ENCODE peak calls at places on chromosomes 6 and 20, in five cellular contexts. K, X, H, M and Y are unnamed samples.

GRCh38 chr20:46000571-46001145 is 8.1 kb upstream of the MMP9 start:
- DNase-seq in X (no peak), K (no peak), M (no peak), H (no peak), Y (no peak)

GRCh38 chr6:157034433-157035230 is 257.5 kb downstream of the ARID1B start:
- DNase-seq in X (peak; percentile 54), K (no peak), H (no peak), M (peak; percentile 51), Y (peak; percentile 55)

GRCh38 chr6:128632131-128632530 is 111.7 kb upstream of the PTPRK start:
- DNase-seq in K (no peak), X (peak; percentile 73), H (no peak), M (no peak), Y (no peak)

GRCh38 chr6:135983093-135983492 is 131.6 kb downstream of the PDE7B start:
- DNase-seq in X (no peak), K (no peak), M (no peak), H (no peak), Y (no peak)

GRCh38 chr6:136425793-136426192 is 124.4 kb downstream of the MAP7 start:
- DNase-seq in M (peak; percentile 23), X (no peak), H (no peak), K (no peak), Y (no peak)

GRCh38 chr6:158253248-158253647 is 59.0 kb upstream of the TULP4 start:
- DNase-seq in H (no peak), K (no peak), M (no peak), X (no peak), Y (no peak)

GRCh38 chr6:115393821-115394220 is 666.9 kb downstream of the FRK start:
- DNase-seq in K (no peak), X (no peak), M (no peak), H (no peak), Y (no peak)

GRCh38 chr6:134480593-134480992 is 162.7 kb upstream of the SGK1 start:
- DNase-seq in M (no peak), H (no peak), K (no peak), X (no peak), Y (no peak)

GRCh38 chr6:52557389-52558265 is 19.2 kb downstream of the TRAM2 start:
- DNase-seq in M (no peak), X (no peak), K (peak; percentile 58), H (no peak), Y (no peak)

GRCh38 chr6:3211681-3212080 is 15.8 kb downstream of the TUBB2B start:
- DNase-seq in H (no peak), M (no peak), X (no peak), K (no peak), Y (no peak)

GRCh38 chr6:45327956-45328522 is at the start of gene RUNX2:
- DNase-seq in X (no peak), H (no peak), K (no peak), M (no peak), Y (no peak)

GRCh38 chr6:8131265-8131897 is 29.0 kb upstream of the EEF1E1 start:
- DNase-seq in K (peak; percentile 78), M (peak; percentile 58), X (peak; percentile 77), H (no peak), Y (peak; percentile 58)

GRCh38 chr6:7238900-7239589 is 74.0 kb downstream of the SSR1 start:
- DNase-seq in X (peak; percentile 94), H (no peak), M (peak; percentile 87), K (peak; percentile 90), Y (peak; percentile 79)

GRCh38 chr6:142302427-142303190 is 802 bp downstream of the ADGRG6 start:
- DNase-seq in X (peak; percentile 55), K (peak; percentile 52), H (no peak), M (no peak), Y (no peak)

GRCh38 chr6:153790048-153790447 is 249.0 kb upstream of the OPRM1 start:
- DNase-seq in M (no peak), X (peak; percentile 49), K (no peak), H (no peak), Y (peak; percentile 20)

GRCh38 chr20:4633780-4634179 is 87.9 kb upstream of the PRND start:
- DNase-seq in K (no peak), H (no peak), M (no peak), X (no peak), Y (no peak)

GRCh38 chr20:47241345-47241781 is 115.1 kb downstream of the ZMYND8 start:
- DNase-seq in X (no peak), H (no peak), M (no peak), K (no peak), Y (no peak)

GRCh38 chr6:152380351-152380767 is 256.8 kb downstream of the SYNE1 start:
- DNase-seq in H (no peak), X (peak; percentile 9), K (no peak), M (no peak), Y (peak; percentile 16)

GRCh38 chr6:137975058-137975940 is 108.2 kb downstream of the TNFAIP3 start:
- DNase-seq in M (no peak), H (peak; percentile 53), X (peak; percentile 23), K (no peak), Y (no peak)

GRCh38 chr20:35952480-35953410 is 1.6 kb downstream of the SCAND1 start:
- DNase-seq in K (no peak), H (no peak), X (peak; percentile 66), M (no peak), Y (no peak)

GRCh38 chr6:14502551-14502950 is 385.0 kb downstream of the CD83 start:
- DNase-seq in M (no peak), X (no peak), H (no peak), K (no peak), Y (no peak)

GRCh38 chr6:138031417-138031816 is 75.8 kb downstream of the PERP start:
- DNase-seq in H (no peak), K (no peak), M (no peak), X (no peak), Y (no peak)

DNA sequence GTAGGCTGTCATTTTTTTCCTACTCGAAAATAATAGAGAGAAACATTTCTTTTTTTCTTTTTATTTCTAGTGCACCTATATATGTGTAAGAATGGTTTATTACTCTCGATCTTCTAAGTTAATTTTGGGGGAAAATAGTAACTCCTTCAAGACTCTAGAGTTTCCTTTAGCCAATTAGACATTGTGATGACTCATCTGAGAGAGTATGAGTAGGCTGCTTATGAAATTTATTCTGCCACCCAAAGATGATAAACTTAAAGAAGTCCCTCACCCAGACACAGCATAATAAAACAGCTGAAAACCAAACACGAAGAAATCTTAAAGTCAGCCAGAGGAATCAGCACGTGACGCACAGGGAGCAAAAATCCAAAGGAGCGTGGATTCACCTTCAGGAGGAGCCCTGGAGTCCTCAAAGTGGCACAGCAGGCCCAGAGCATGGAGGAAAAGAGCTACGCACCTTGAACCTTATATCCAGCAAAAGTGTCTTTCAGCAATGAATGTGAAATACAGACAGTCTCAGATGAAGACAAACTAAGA is 81.9 kb downstream of the ERMARD start:
- DNase-seq in X (no peak), K (no peak), M (no peak), H (no peak), Y (no peak)
- TF ChIP-seq RFX5 in X (no peak), K (no peak), M (no peak), H (no peak), Y (no peak)

DNA sequence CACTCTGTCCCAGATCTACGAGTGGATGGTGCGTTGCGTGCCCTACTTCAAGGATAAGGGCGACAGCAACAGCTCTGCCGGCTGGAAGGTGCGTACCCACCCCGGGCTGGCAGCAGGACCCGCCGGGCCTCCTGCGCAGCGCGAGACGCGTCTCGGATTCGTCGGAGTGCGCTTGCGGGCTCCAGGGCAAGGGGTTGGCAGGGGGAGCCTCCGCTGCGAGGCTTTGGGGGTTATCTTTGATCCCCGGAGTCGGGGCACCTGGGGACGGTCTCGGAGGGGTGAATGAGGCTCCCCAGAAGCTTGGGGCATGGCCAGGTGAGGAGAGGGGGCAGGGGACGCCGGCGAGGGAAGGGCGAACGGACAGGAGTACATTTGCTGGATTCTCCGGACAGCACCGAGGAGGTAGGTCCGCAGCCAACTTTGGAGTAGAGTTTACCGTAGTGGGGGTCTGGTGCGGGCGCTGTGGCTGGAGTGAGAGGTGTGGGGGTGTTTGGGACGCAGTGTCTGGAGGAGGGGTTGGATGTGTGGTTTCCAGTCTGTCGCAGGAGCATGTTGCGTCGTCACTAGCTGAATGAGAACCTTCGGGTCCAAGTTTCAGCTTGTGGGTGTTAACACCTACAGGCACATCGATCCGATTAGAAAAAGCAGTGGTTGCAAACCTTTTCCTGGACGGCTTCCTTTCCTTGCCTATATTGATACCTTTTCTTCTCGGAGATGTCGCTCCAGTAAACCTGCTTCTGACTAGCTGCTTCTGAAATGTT is 1.2 kb downstream of the FOXO3 start:
- DNase-seq in K (peak; percentile 72), M (no peak), X (peak; percentile 17), H (no peak), Y (peak; percentile 54)
- TF ChIP-seq JUND in K (no peak), M (no peak), X (no peak), H (no peak), Y (no peak)

DNA sequence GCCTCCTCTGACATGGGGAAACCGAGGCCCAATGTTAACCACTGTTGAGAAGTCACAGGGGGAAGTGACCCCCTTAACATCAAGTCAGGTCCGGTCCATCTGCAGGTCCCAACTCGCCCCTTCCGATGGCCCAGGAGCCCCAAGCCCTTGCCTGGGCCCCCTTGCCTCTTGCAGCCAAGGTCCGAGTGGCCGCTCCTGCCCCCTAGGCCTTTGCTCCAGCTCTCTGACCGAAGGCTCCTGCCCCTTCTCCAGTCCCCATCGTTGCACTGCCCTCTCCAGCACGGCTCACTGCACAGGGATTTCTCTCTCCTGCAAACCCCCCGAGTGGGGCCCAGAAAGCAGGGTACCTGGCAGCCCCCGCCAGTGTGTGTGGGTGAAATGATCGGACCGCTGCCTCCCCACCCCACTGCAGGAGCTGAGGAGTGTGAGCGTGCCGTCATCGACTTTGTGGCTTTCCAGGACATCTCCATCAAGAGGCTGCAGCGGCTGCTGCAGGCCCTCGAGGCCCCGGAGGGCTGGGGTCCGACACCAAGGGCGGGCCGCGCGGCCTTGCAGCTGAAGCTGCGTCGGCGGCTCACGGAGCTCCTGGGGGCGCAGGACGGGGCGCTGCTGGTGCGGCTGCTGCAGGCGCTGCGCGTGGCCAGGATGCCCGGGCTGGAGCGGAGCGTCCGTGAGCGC is 1.6 kb downstream of the TNFRSF6B start:
- DNase-seq in K (peak; percentile 51), M (no peak), X (no peak), H (no peak), Y (peak; percentile 47)
- TF ChIP-seq RFX5 in K (no peak), M (no peak), X (no peak), H (no peak), Y (no peak)

GRCh38 chr6:88077305-88077704 is 29.7 kb downstream of the SPACA1 start:
- DNase-seq in X (no peak), H (no peak), M (no peak), K (no peak), Y (no peak)
- TF ChIP-seq JUND in X (no peak), H (no peak), M (no peak), K (no peak), Y (no peak)

GRCh38 chr6:147203311-147204059 is 732 bp upstream of the STXBP5 start:
- DNase-seq in H (peak; percentile 9), X (peak; percentile 49), M (peak; percentile 92), K (peak; percentile 74), Y (peak; percentile 95)
- TF ChIP-seq RFX5 in H (no peak), X (no peak), M (no peak), K (no peak), Y (no peak)